ENCODE peak calls at places on chromosomes 5 and 9, in five cellular contexts. B, A, K, Z and J are unnamed samples.

GRCh38 chr5:82784521-82784920 is 292.7 kb downstream of the TMEM167A start:
- DNase-seq in B (no peak), A (no peak), K (no peak), Z (no peak), J (no peak)

GRCh38 chr5:54404568-54404967 is 50.9 kb upstream of the HSPB3 start:
- DNase-seq in B (no peak), A (peak; percentile 7), K (no peak), Z (no peak), J (no peak)

GRCh38 chr5:73764586-73764985 is 138.6 kb downstream of the ARHGEF28 start:
- DNase-seq in B (no peak), A (no peak), K (no peak), Z (no peak), J (no peak)

GRCh38 chr5:172659909-172660628 is 19.0 kb downstream of the NEURL1B start:
- DNase-seq in B (peak; percentile 60), A (peak; percentile 84), K (peak; percentile 83), Z (peak; percentile 83), J (peak; percentile 87)

GRCh38 chr9:112447283-112447761 is 39.3 kb upstream of the KIAA1958 start:
- DNase-seq in B (no peak), A (no peak), K (no peak), Z (no peak), J (no peak)

GRCh38 chr5:175681975-175682354 is 24.1 kb downstream of the HRH2 start:
- DNase-seq in B (no peak), A (no peak), K (peak; percentile 42), Z (peak; percentile 9), J (no peak)

GRCh38 chr5:64273276-64273675 is 107.6 kb downstream of the RNF180 start:
- DNase-seq in B (no peak), A (no peak), K (no peak), Z (no peak), J (no peak)

GRCh38 chr5:74145904-74146303 is 494.6 kb downstream of the ENC1 start:
- DNase-seq in B (no peak), A (no peak), K (no peak), Z (no peak), J (no peak)

GRCh38 chr5:37198066-37198465 is 51.1 kb downstream of the CPLANE1 start:
- DNase-seq in B (no peak), A (no peak), K (no peak), Z (no peak), J (no peak)

GRCh38 chr5:98845878-98846277 is 72.4 kb downstream of the RGMB start:
- DNase-seq in B (no peak), A (no peak), K (peak; percentile 40), Z (no peak), J (no peak)

GRCh38 chr5:145718956-145719355 is 116.2 kb downstream of the PRELID2 start:
- DNase-seq in B (no peak), A (no peak), K (no peak), Z (no peak), J (no peak)

GRCh38 chr9:89685698-89686097 is 80.9 kb downstream of the GADD45G start:
- DNase-seq in B (no peak), A (no peak), K (no peak), Z (no peak), J (no peak)

GRCh38 chr5:72433520-72433919 is 73.7 kb downstream of the ZNF366 start:
- DNase-seq in B (no peak), A (no peak), K (no peak), Z (no peak), J (no peak)

GRCh38 chr5:149777382-149777781 is 47.3 kb downstream of the PPARGC1B start:
- DNase-seq in B (no peak), A (no peak), K (no peak), Z (no peak), J (no peak)

GRCh38 chr5:178237431-178238312 is 5.1 kb upstream of the PHYKPL start:
- DNase-seq in B (no peak), A (no peak), K (no peak), Z (no peak), J (no peak)

GRCh38 chr5:171580506-171581265 is 161.2 kb downstream of the FGF18 start:
- DNase-seq in B (no peak), A (no peak), K (no peak), Z (no peak), J (no peak)

GRCh38 chr5:87787640-87788039 is 374.9 kb upstream of the CCNH start:
- DNase-seq in B (no peak), A (no peak), K (no peak), Z (no peak), J (no peak)

GRCh38 chr5:15592728-15593127 is 92.7 kb downstream of the FBXL7 start:
- DNase-seq in B (no peak), A (no peak), K (no peak), Z (no peak), J (no peak)

GRCh38 chr5:100430268-100430900 is 104.8 kb upstream of the FAM174A start:
- DNase-seq in B (peak; percentile 56), A (peak; percentile 21), K (no peak), Z (no peak), J (peak; percentile 39)

GRCh38 chr5:142255831-142256230 is 69.0 kb downstream of the SPRY4 start:
- DNase-seq in B (no peak), A (no peak), K (no peak), Z (no peak), J (no peak)

GRCh38 chr9:129235931-129236331 is 57.9 kb upstream of the IER5L start:
- DNase-seq in B (no peak), A (no peak), K (peak; percentile 84), Z (peak; percentile 51), J (peak; percentile 9)

GRCh38 chr9:126661521-126662251 is 48.0 kb downstream of the LMX1B start:
- DNase-seq in B (no peak), A (no peak), K (no peak), Z (no peak), J (no peak)

GRCh38 chr9:100352201-100352726 is 478 bp downstream of the TEX10 start:
- DNase-seq in B (peak; percentile 15), A (peak; percentile 13), K (no peak), Z (peak; percentile 73), J (peak; percentile 60)

GRCh38 chr5:7955476-7955875 is 86.5 kb downstream of the MTRR start:
- DNase-seq in B (no peak), A (no peak), K (no peak), Z (no peak), J (no peak)

GRCh38 chr9:21096172-21096900 is 18.6 kb upstream of the IFNB1 start:
- DNase-seq in B (no peak), A (no peak), K (no peak), Z (no peak), J (no peak)

GRCh38 chr5:108636135-108636888 is 111.4 kb upstream of the FER start:
- DNase-seq in B (no peak), A (no peak), K (no peak), Z (no peak), J (no peak)

GRCh38 chr5:73652391-73652790 is 26.4 kb downstream of the ARHGEF28 start:
- DNase-seq in B (no peak), A (no peak), K (no peak), Z (no peak), J (no peak)

GRCh38 chr5:90606539-90606938 is 47.9 kb downstream of the ADGRV1 start:
- DNase-seq in B (no peak), A (no peak), K (no peak), Z (no peak), J (no peak)

GRCh38 chr5:159210306-159210722 is 961 bp upstream of the RNF145 start:
- DNase-seq in B (no peak), A (no peak), K (no peak), Z (no peak), J (no peak)

GRCh38 chr5:147911427-147911826 is 5.1 kb upstream of the C5orf46 start:
- DNase-seq in B (no peak), A (peak; percentile 92), K (no peak), Z (no peak), J (peak; percentile 53)

GRCh38 chr5:59038169-59039002 is 455.5 kb downstream of the RAB3C start:
- DNase-seq in B (no peak), A (no peak), K (no peak), Z (no peak), J (no peak)
- H3K4me1 ChIP-seq in B (peaks cover 5% of the 10 kb centered on the region), A (no peaks in the 10 kb centered on the region), K (peaks cover 94% of the 10 kb centered on the region), Z (peaks cover 20% of the 10 kb centered on the region), J (peaks cover 53% of the 10 kb centered on the region)

GRCh38 chr5:104757915-104758314 is 1195.3 kb upstream of the NUDT12 start:
- DNase-seq in B (no peak), A (no peak), K (no peak), Z (no peak), J (no peak)
- H3K4me3 ChIP-seq in B (no peak overlapping the region), A (no peak overlapping the region), K (no peak overlapping the region), Z (no peak overlapping the region), J (no peak overlapping the region)

GRCh38 chr5:60929024-60929423 is 15.8 kb downstream of the ERCC8 start:
- DNase-seq in B (no peak), A (no peak), K (no peak), Z (no peak), J (no peak)
- TF ChIP-seq CTCF in B (no peak), A (no peak), K (no peak), Z (no peak), J (no peak)

GRCh38 chr9:136235709-136236455 is 9.7 kb downstream of the QSOX2 start:
- DNase-seq in B (no peak), A (no peak), K (no peak), Z (no peak), J (no peak)

GRCh38 chr9:136239963-136240330 is 5.7 kb downstream of the QSOX2 start:
- DNase-seq in B (no peak), A (no peak), K (peak; percentile 86), Z (no peak), J (no peak)

GRCh38 chr9:136239135-136239962 is 6.3 kb downstream of the QSOX2 start:
- DNase-seq in B (no peak), A (no peak), K (no peak), Z (no peak), J (no peak)

GRCh38 chr9:136237486-136238341 is 7.9 kb downstream of the QSOX2 start:
- DNase-seq in B (no peak), A (no peak), K (no peak), Z (no peak), J (no peak)

GRCh38 chr9:136238342-136238732 is 7.3 kb downstream of the QSOX2 start:
- DNase-seq in B (no peak), A (no peak), K (no peak), Z (no peak), J (no peak)
- H3K4me1 ChIP-seq in B (peaks cover 16% of the 10 kb centered on the region), A (no peaks in the 10 kb centered on the region), K (peaks cover 86% of the 10 kb centered on the region), Z (peaks cover 9% of the 10 kb centered on the region), J (peaks cover 12% of the 10 kb centered on the region)

GRCh38 chr9:35748858-35749514 is at the start of the genes GBA2 and RGP1:
- DNase-seq in B (peak; percentile 51), A (peak; percentile 76), K (peak; percentile 96), Z (peak; percentile 94), J (peak; percentile 88)

GRCh38 chr9:35748239-35748857 is 680 bp downstream of the GBA2 start:
- DNase-seq in B (no peak), A (no peak), K (no peak), Z (no peak), J (no peak)

GRCh38 chr9:35743880-35744518 is 5.0 kb downstream of the GBA2 start:
- DNase-seq in B (no peak), A (no peak), K (no peak), Z (no peak), J (no peak)

GRCh38 chr9:35745569-35745968 is 3.5 kb downstream of the GBA2 start:
- DNase-seq in B (no peak), A (no peak), K (no peak), Z (no peak), J (no peak)

GRCh38 chr9:35746583-35746982 is 2.4 kb downstream of the GBA2 start:
- DNase-seq in B (no peak), A (no peak), K (no peak), Z (no peak), J (no peak)
- H3K4me3 ChIP-seq in B (no peak overlapping the region), A (peak overlapping the region; percentile 11), K (peak overlapping the region; percentile 96), Z (peak overlapping the region; percentile 98), J (peak overlapping the region; percentile 93)

GRCh38 chr9:124776952-124777645 is at the start of gene OLFML2A:
- DNase-seq in B (no peak), A (no peak), K (peak; percentile 84), Z (peak; percentile 67), J (no peak)
- TF ChIP-seq CTCF in B (peak; percentile 76), A (peak; percentile 16), K (no peak), Z (peak; percentile 48), J (peak; percentile 27)